ENCODE peak calls at places on chromosomes 11 and 22, in ten cellular contexts. I is adipocyte, G is K562, D is mammary epithelial cell, A is endodermal cell, W is HepG2, Y is GM23248, M is IMR-90, R is PC-3, T is neural progenitor cell. B is an unnamed sample.

GRCh38 chr11:5441414-5441813 is at the start of gene OR51I1:
- DNase-seq in I (no peak), G (no peak), D (no peak), A (no peak), W (no peak), Y (no peak), M (no peak), R (no peak), T (no peak), B (no peak)

GRCh38 chr22:17965538-17966402 is 58.6 kb downstream of the MICAL3 start:
- DNase-seq in I (no peak), G (peak; percentile 55), D (no peak), A (no peak), W (no peak), Y (no peak), M (no peak), R (no peak), T (no peak), B (no peak)

GRCh38 chr11:22669368-22669767 is 3.0 kb downstream of the GAS2 start:
- DNase-seq in I (no peak), G (no peak), D (no peak), A (no peak), W (no peak), Y (no peak), M (no peak), R (no peak), T (no peak), B (no peak)

GRCh38 chr11:2328656-2329354 is 27.0 kb downstream of the TSPAN32 start:
- DNase-seq in I (no peak), G (no peak), D (no peak), A (no peak), W (no peak), Y (no peak), M (no peak), R (no peak), T (peak; percentile 91), B (no peak)

GRCh38 chr11:67563354-67564114 is 20.1 kb upstream of the GSTP1 start:
- DNase-seq in I (peak; percentile 63), G (peak; percentile 56), D (peak; percentile 68), A (no peak), W (no peak), Y (peak; percentile 85), M (peak; percentile 96), R (peak; percentile 92), T (no peak), B (no peak)

GRCh38 chr22:19892249-19892879 is 37.7 kb upstream of the GNB1L start:
- DNase-seq in I (no peak), G (peak; percentile 84), D (peak; percentile 16), A (no peak), W (peak; percentile 76), Y (no peak), M (peak; percentile 53), R (no peak), T (peak; percentile 65), B (peak; percentile 65)

GRCh38 chr11:81916459-81916858 is 817.2 kb downstream of the FAM181B start:
- DNase-seq in I (no peak), G (no peak), D (no peak), A (no peak), W (no peak), Y (no peak), M (no peak), R (no peak), T (no peak), B (no peak)

GRCh38 chr11:841981-842369 is 354 bp downstream of the POLR2L start:
- DNase-seq in I (peak; percentile 23), G (no peak), D (no peak), A (no peak), W (no peak), Y (no peak), M (no peak), R (no peak), T (no peak), B (no peak)

GRCh38 chr22:36379593-36380361 is 8.0 kb downstream of the MYH9 start:
- DNase-seq in I (no peak), G (no peak), D (peak; percentile 52), A (peak; percentile 73), W (no peak), Y (peak; percentile 18), M (peak; percentile 59), R (peak; percentile 45), T (no peak), B (no peak)

GRCh38 chr11:16841984-16842383 is 103.5 kb downstream of the C11orf58 start:
- DNase-seq in I (no peak), G (no peak), D (no peak), A (no peak), W (no peak), Y (no peak), M (no peak), R (no peak), T (no peak), B (no peak)

GRCh38 chr11:75968021-75968685 is 153.1 kb downstream of the UVRAG start:
- DNase-seq in I (peak; percentile 53), G (no peak), D (no peak), A (no peak), W (no peak), Y (peak; percentile 19), M (peak; percentile 45), R (peak; percentile 89), T (no peak), B (no peak)
- H3K9ac ChIP-seq in I (no peak overlapping the region), G (no peak overlapping the region), D (no peak overlapping the region), A (no peak overlapping the region), W (no peak overlapping the region), Y (no peak overlapping the region), M (no peak overlapping the region), R (peak overlapping the region; percentile 79), T (no peak overlapping the region), B (no peak overlapping the region)

DNA sequence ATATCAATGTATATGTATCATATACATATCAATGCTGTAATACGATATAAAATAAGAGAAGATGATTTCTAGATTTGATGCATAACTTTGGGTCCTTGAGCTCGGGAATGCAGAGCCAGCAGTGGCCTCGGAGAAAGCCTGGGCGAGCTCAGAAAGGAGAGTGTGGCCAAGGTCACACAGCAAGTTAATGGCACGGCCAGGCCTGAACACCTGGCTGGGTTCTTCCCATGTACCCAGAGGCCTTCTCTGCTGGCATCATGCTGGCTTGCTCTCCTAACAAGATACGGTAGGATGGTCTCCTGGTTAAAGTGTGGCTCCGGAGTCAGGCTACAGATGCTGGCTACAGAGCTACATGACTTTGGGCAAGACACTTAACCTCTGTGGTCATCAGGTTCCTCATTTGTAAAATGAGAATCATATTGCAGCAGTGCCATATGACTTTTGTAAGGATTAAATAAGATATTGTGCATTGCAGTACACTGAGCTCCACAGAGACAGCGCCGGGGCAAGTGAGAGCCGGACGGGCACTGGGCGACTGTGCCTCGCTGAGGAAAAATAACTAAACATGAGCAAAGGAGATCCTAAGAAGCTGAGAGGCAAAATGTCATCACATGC is 29.9 kb downstream of the TPST2 start:
- DNase-seq in I (no peak), G (no peak), D (no peak), A (no peak), W (no peak), Y (no peak), M (no peak), R (no peak), T (no peak), B (no peak)
- H3K4me1 ChIP-seq in I (peaks cover 11% of the 10 kb centered on the region), G (no peaks in the 10 kb centered on the region), D (peaks cover 22% of the 10 kb centered on the region), A (peaks cover 6% of the 10 kb centered on the region), W (no peaks in the 10 kb centered on the region), Y (peaks cover 5% of the 10 kb centered on the region), M (peaks cover 5% of the 10 kb centered on the region), R (no peaks in the 10 kb centered on the region), T (peaks cover 18% of the 10 kb centered on the region), B (peaks cover 25% of the 10 kb centered on the region)

DNA sequence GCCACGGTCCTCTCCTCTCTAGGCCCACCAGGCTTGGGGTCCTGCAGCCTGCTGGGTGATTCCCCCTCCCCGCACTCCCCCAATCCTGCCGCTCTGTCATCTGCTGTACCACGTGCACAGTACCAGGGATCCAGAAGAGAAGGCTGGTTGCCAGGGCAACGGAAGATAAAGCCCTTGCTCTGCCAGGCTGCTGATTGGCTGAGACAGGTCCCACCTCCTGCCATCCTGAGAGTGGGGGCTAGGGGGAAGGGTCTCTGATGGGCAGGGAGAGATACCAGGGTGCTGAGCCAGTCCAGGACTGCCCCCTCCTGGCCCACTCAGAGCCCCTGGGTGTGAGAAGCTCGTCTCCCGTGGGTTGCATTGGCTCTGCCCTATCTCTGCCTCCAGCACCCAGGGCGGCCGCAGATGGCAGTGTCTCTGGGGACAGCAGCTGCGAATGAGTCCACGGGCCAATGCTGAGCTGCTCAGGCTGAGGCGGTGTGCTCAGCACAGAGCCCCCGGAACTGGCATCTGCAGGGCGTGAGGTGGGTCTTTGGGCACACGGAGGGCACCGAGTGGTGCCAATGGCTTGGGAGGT is at the start of gene SMIM45:
- DNase-seq in I (no peak), G (no peak), D (no peak), A (peak; percentile 78), W (no peak), Y (no peak), M (no peak), R (no peak), T (peak; percentile 92), B (no peak)
- H3K4me3 ChIP-seq in I (no peak within 1 kb of the TSS), G (no peak within 1 kb of the TSS), D (no peak within 1 kb of the TSS), A (no peak within 1 kb of the TSS), W (no peak within 1 kb of the TSS), Y (no peak within 1 kb of the TSS), M (no peak within 1 kb of the TSS), R (no peak within 1 kb of the TSS), T (no peak within 1 kb of the TSS), B (no peak within 1 kb of the TSS)

GRCh38 chr11:48017105-48017874 is 36.9 kb downstream of the PTPRJ start:
- DNase-seq in I (no peak), G (no peak), D (no peak), A (no peak), W (no peak), Y (no peak), M (no peak), R (no peak), T (no peak), B (no peak)

GRCh38 chr11:48011125-48012050 is 31.0 kb downstream of the PTPRJ start:
- DNase-seq in I (no peak), G (no peak), D (no peak), A (no peak), W (no peak), Y (no peak), M (no peak), R (no peak), T (no peak), B (no peak)

GRCh38 chr11:48012051-48012391 is 31.7 kb downstream of the PTPRJ start:
- DNase-seq in I (no peak), G (no peak), D (no peak), A (no peak), W (no peak), Y (no peak), M (no peak), R (no peak), T (no peak), B (no peak)

GRCh38 chr11:48014917-48015316 is 34.6 kb downstream of the PTPRJ start:
- DNase-seq in I (no peak), G (no peak), D (no peak), A (no peak), W (no peak), Y (no peak), M (no peak), R (no peak), T (no peak), B (no peak)

DNA sequence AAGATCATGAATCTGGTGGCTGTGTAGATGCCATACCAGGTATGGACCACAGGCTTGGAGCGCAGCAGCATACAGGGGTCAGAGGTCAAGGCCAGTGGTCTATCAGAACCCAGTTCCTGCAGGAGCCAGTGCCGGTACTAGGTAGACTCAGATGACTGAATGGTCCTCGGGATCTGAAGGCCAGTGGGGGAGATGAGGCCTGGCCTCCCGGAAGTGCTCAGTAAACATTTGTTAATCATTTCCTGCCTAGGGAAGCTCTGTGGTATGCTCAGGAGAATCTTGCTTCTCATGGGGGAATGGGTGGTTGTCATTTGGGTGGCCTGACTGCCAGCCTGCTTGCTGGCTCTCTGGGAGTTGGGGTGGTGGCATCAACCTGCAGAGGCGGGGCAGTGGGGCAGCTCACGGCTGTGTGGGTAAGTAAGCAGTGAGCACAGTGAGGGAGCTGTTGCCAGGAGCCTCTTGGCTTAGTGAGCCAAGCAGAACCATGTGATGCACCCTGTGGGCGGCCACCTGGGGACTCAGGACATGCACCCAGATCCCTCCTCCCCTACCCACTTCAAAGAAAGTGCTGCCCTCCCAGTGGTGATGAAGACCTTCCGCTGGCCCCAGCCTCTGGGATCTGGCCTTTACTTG is 33.0 kb downstream of the PTPRJ start:
- DNase-seq in I (no peak), G (no peak), D (no peak), A (no peak), W (peak; percentile 71), Y (peak; percentile 49), M (peak; percentile 65), R (peak; percentile 77), T (no peak), B (peak; percentile 88)
- H3K9ac ChIP-seq in I (no peak overlapping the region), G (peak overlapping the region; percentile 33), D (no peak overlapping the region), A (no peak overlapping the region), W (no peak overlapping the region), Y (no peak overlapping the region), M (no peak overlapping the region), R (no peak overlapping the region), T (no peak overlapping the region), B (no peak overlapping the region)

B was measured in kidney.